ENCODE peak calls at places on chromosomes 3 and 15, in four cellular contexts. C is cardiac fibroblast, P is GM13977, A is GM13976. O is an unnamed sample.

GRCh38 chr3:46845397-46845859 is 17.8 kb downstream of the MYL3 start:
- DNase-seq in C (peak), P (peak), A (no peak), O (peak)

GRCh38 chr3:135034291-135034768 is 239.3 kb downstream of the EPHB1 start:
- DNase-seq in A (no peak), P (no peak), C (no peak), O (no peak)

GRCh38 chr3:124410471-124410870 is 319.8 kb upstream of the UMPS start:
- DNase-seq in C (no peak), P (no peak), A (no peak), O (no peak)

GRCh38 chr15:37516628-37517027 is 416.3 kb upstream of the MEIS2 start:
- DNase-seq in P (no peak), C (no peak), A (no peak), O (no peak)

GRCh38 chr15:66952756-66953522 is 112.5 kb upstream of the SMAD3 start:
- DNase-seq in A (no peak), C (no peak), P (no peak), O (no peak)

GRCh38 chr3:156668073-156668763 is 6.2 kb upstream of the TIPARP start:
- DNase-seq in P (no peak), C (peak), A (no peak), O (no peak)

GRCh38 chr15:36882487-36883108 is 217.8 kb downstream of the MEIS2 start:
- DNase-seq in P (peak), C (no peak), A (no peak), O (no peak)

GRCh38 chr3:51799879-51800757 is 21.1 kb upstream of the IQCF6 start:
- DNase-seq in A (peak), P (peak), C (peak), O (peak)

GRCh38 chr15:91965501-91966180 is 112.1 kb downstream of the SLCO3A1 start:
- DNase-seq in A (no peak), C (peak), P (no peak), O (no peak)

GRCh38 chr3:60829058-60829457 is 422.2 kb downstream of the FHIT start:
- DNase-seq in C (no peak), P (no peak), A (no peak), O (no peak)

GRCh38 chr3:49673715-49674490 is at the start of gene APEH:
- DNase-seq in P (peak), A (peak), C (peak), O (peak)

GRCh38 chr15:88447206-88447605 is 20.0 kb downstream of the MRPL46 start:
- DNase-seq in C (no peak), P (no peak), A (no peak), O (no peak)

GRCh38 chr15:68683551-68683950 is 104.8 kb downstream of the CORO2B start:
- DNase-seq in P (no peak), C (no peak), A (no peak), O (no peak)